ENCODE peak calls at places on chromosomes 3 and 15, in four cellular contexts. One of them, this sample, is unnamed.

GRCh38 chr15:89078831-89079810 is 9.1 kb upstream of the ABHD2 start:
- DNase-seq in GM03348: no peak
- DNase-seq in activated T-cell treated with anti-CD3 and anti-CD28 coated beads for 1 hour: no peak
- DNase-seq in activated gamma-delta T cell treated with Interleukin-2 at 50 U/mL for 16 hours: no peak
- DNase-seq in this sample: no peak

GRCh38 chr3:24521306-24522154 is 26.9 kb upstream of the THRB start:
- DNase-seq in activated gamma-delta T cell treated with Interleukin-2 at 50 U/mL for 16 hours: peak; percentile 3
- DNase-seq in GM03348: peak; percentile 82
- DNase-seq in activated T-cell treated with anti-CD3 and anti-CD28 coated beads for 1 hour: no peak
- DNase-seq in this sample: peak; percentile 11

GRCh38 chr3:148158210-148158609 is 539.5 kb upstream of the AGTR1 start:
- DNase-seq in activated gamma-delta T cell treated with Interleukin-2 at 50 U/mL for 16 hours: no peak
- DNase-seq in GM03348: peak; percentile 28
- DNase-seq in activated T-cell treated with anti-CD3 and anti-CD28 coated beads for 1 hour: no peak
- DNase-seq in this sample: no peak

GRCh38 chr3:144324061-144324460 is 352.4 kb downstream of the DIPK2A start:
- DNase-seq in GM03348: no peak
- DNase-seq in activated T-cell treated with anti-CD3 and anti-CD28 coated beads for 1 hour: no peak
- DNase-seq in activated gamma-delta T cell treated with Interleukin-2 at 50 U/mL for 16 hours: no peak
- DNase-seq in this sample: no peak

GRCh38 chr3:114745322-114746240 is 401.5 kb downstream of the ZBTB20 start:
- DNase-seq in GM03348: peak; percentile 73
- DNase-seq in activated gamma-delta T cell treated with Interleukin-2 at 50 U/mL for 16 hours: no peak
- DNase-seq in activated T-cell treated with anti-CD3 and anti-CD28 coated beads for 1 hour: no peak
- DNase-seq in this sample: no peak

GRCh38 chr3:149511040-149511626 is 36.6 kb downstream of the TM4SF4 start:
- DNase-seq in activated gamma-delta T cell treated with Interleukin-2 at 50 U/mL for 16 hours: no peak
- DNase-seq in activated T-cell treated with anti-CD3 and anti-CD28 coated beads for 1 hour: no peak
- DNase-seq in GM03348: no peak
- DNase-seq in this sample: no peak

GRCh38 chr15:81270781-81271491 is 53.0 kb downstream of the STARD5 start:
- DNase-seq in GM03348: no peak
- DNase-seq in activated gamma-delta T cell treated with Interleukin-2 at 50 U/mL for 16 hours: no peak
- DNase-seq in activated T-cell treated with anti-CD3 and anti-CD28 coated beads for 1 hour: no peak
- DNase-seq in this sample: no peak

GRCh38 chr3:14565791-14566588 is 25.8 kb upstream of the GRIP2 start:
- DNase-seq in GM03348: peak; percentile 30
- DNase-seq in activated T-cell treated with anti-CD3 and anti-CD28 coated beads for 1 hour: no peak
- DNase-seq in activated gamma-delta T cell treated with Interleukin-2 at 50 U/mL for 16 hours: no peak
- DNase-seq in this sample: peak; percentile 14

GRCh38 chr3:12507871-12508281 is 23.6 kb downstream of the TSEN2 start:
- DNase-seq in GM03348: peak; percentile 60
- DNase-seq in activated gamma-delta T cell treated with Interleukin-2 at 50 U/mL for 16 hours: no peak
- DNase-seq in activated T-cell treated with anti-CD3 and anti-CD28 coated beads for 1 hour: no peak
- DNase-seq in this sample: no peak

GRCh38 chr3:141410408-141410807 is 42.1 kb downstream of the ZBTB38 start:
- DNase-seq in activated gamma-delta T cell treated with Interleukin-2 at 50 U/mL for 16 hours: no peak
- DNase-seq in activated T-cell treated with anti-CD3 and anti-CD28 coated beads for 1 hour: no peak
- DNase-seq in GM03348: no peak
- DNase-seq in this sample: no peak

GRCh38 chr3:141981084-141981483 is 104.6 kb downstream of the ATP1B3 start:
- DNase-seq in activated gamma-delta T cell treated with Interleukin-2 at 50 U/mL for 16 hours: no peak
- DNase-seq in activated T-cell treated with anti-CD3 and anti-CD28 coated beads for 1 hour: no peak
- DNase-seq in GM03348: no peak
- DNase-seq in this sample: no peak

GRCh38 chr3:12296511-12296910 is 7.6 kb downstream of the PPARG start:
- DNase-seq in activated T-cell treated with anti-CD3 and anti-CD28 coated beads for 1 hour: no peak
- DNase-seq in GM03348: no peak
- DNase-seq in activated gamma-delta T cell treated with Interleukin-2 at 50 U/mL for 16 hours: no peak
- DNase-seq in this sample: no peak

GRCh38 chr3:194976813-194977322 is 291.2 kb downstream of the FAM43A start:
- DNase-seq in activated gamma-delta T cell treated with Interleukin-2 at 50 U/mL for 16 hours: no peak
- DNase-seq in activated T-cell treated with anti-CD3 and anti-CD28 coated beads for 1 hour: no peak
- DNase-seq in GM03348: no peak
- DNase-seq in this sample: no peak

GRCh38 chr3:24624938-24625681 is 130.5 kb upstream of the THRB start:
- DNase-seq in GM03348: no peak
- DNase-seq in activated gamma-delta T cell treated with Interleukin-2 at 50 U/mL for 16 hours: no peak
- DNase-seq in activated T-cell treated with anti-CD3 and anti-CD28 coated beads for 1 hour: no peak
- DNase-seq in this sample: no peak

GRCh38 chr3:3015472-3016089 is 94.6 kb downstream of the IL5RA start:
- DNase-seq in GM03348: no peak
- DNase-seq in activated T-cell treated with anti-CD3 and anti-CD28 coated beads for 1 hour: no peak
- DNase-seq in activated gamma-delta T cell treated with Interleukin-2 at 50 U/mL for 16 hours: no peak
- DNase-seq in this sample: no peak

GRCh38 chr3:63967675-63968611 is 55.4 kb downstream of the PSMD6 start:
- DNase-seq in activated gamma-delta T cell treated with Interleukin-2 at 50 U/mL for 16 hours: peak; percentile 32
- DNase-seq in GM03348: peak; percentile 25
- DNase-seq in activated T-cell treated with anti-CD3 and anti-CD28 coated beads for 1 hour: no peak
- DNase-seq in this sample: peak; percentile 73

GRCh38 chr3:28347374-28348285 is 891 bp upstream of the ZCWPW2 start:
- DNase-seq in activated T-cell treated with anti-CD3 and anti-CD28 coated beads for 1 hour: no peak
- DNase-seq in GM03348: peak; percentile 26
- DNase-seq in activated gamma-delta T cell treated with Interleukin-2 at 50 U/mL for 16 hours: no peak
- DNase-seq in this sample: no peak

GRCh38 chr3:18847583-18848197 is 300.6 kb upstream of the KCNH8 start:
- DNase-seq in activated gamma-delta T cell treated with Interleukin-2 at 50 U/mL for 16 hours: no peak
- DNase-seq in activated T-cell treated with anti-CD3 and anti-CD28 coated beads for 1 hour: no peak
- DNase-seq in GM03348: no peak
- DNase-seq in this sample: no peak

GRCh38 chr15:89383635-89384604 is 49.3 kb upstream of the POLG start:
- DNase-seq in activated T-cell treated with anti-CD3 and anti-CD28 coated beads for 1 hour: no peak
- DNase-seq in GM03348: no peak
- DNase-seq in activated gamma-delta T cell treated with Interleukin-2 at 50 U/mL for 16 hours: no peak
- DNase-seq in this sample: no peak

GRCh38 chr3:122382888-122383666 is at the start of gene MIX23:
- DNase-seq in GM03348: peak; percentile 90
- DNase-seq in activated gamma-delta T cell treated with Interleukin-2 at 50 U/mL for 16 hours: peak; percentile 81
- DNase-seq in activated T-cell treated with anti-CD3 and anti-CD28 coated beads for 1 hour: peak; percentile 69
- DNase-seq in this sample: peak; percentile 79

GRCh38 chr3:13121553-13122001 is 48.3 kb upstream of the IQSEC1 start:
- DNase-seq in activated gamma-delta T cell treated with Interleukin-2 at 50 U/mL for 16 hours: no peak
- DNase-seq in activated T-cell treated with anti-CD3 and anti-CD28 coated beads for 1 hour: no peak
- DNase-seq in GM03348: no peak
- DNase-seq in this sample: no peak

GRCh38 chr3:172033392-172033791 is 6.0 kb upstream of the FNDC3B start:
- DNase-seq in activated T-cell treated with anti-CD3 and anti-CD28 coated beads for 1 hour: no peak
- DNase-seq in activated gamma-delta T cell treated with Interleukin-2 at 50 U/mL for 16 hours: no peak
- DNase-seq in GM03348: no peak
- DNase-seq in this sample: no peak

GRCh38 chr3:9399746-9400145 is 2.3 kb downstream of the SETD5 start:
- DNase-seq in activated T-cell treated with anti-CD3 and anti-CD28 coated beads for 1 hour: no peak
- DNase-seq in activated gamma-delta T cell treated with Interleukin-2 at 50 U/mL for 16 hours: no peak
- DNase-seq in GM03348: peak; percentile 72
- DNase-seq in this sample: no peak

GRCh38 chr15:69577397-69577796 is 124.8 kb downstream of the RPLP1 start:
- DNase-seq in activated T-cell treated with anti-CD3 and anti-CD28 coated beads for 1 hour: no peak
- DNase-seq in activated gamma-delta T cell treated with Interleukin-2 at 50 U/mL for 16 hours: no peak
- DNase-seq in GM03348: no peak
- DNase-seq in this sample: no peak

GRCh38 chr3:40208251-40208650 is 101.3 kb upstream of the EIF1B start:
- DNase-seq in activated T-cell treated with anti-CD3 and anti-CD28 coated beads for 1 hour: no peak
- DNase-seq in GM03348: no peak
- DNase-seq in activated gamma-delta T cell treated with Interleukin-2 at 50 U/mL for 16 hours: no peak
- DNase-seq in this sample: no peak

GRCh38 chr3:59237121-59237520 is 187.3 kb upstream of the CFAP20DC start:
- DNase-seq in activated T-cell treated with anti-CD3 and anti-CD28 coated beads for 1 hour: no peak
- DNase-seq in activated gamma-delta T cell treated with Interleukin-2 at 50 U/mL for 16 hours: no peak
- DNase-seq in GM03348: peak; percentile 59
- DNase-seq in this sample: no peak

GRCh38 chr15:94086360-94086759 is 145.0 kb upstream of the MCTP2 start:
- DNase-seq in activated T-cell treated with anti-CD3 and anti-CD28 coated beads for 1 hour: no peak
- DNase-seq in activated gamma-delta T cell treated with Interleukin-2 at 50 U/mL for 16 hours: no peak
- DNase-seq in GM03348: peak; percentile 31
- DNase-seq in this sample: no peak

GRCh38 chr3:174333640-174334039 is 525.5 kb upstream of the NAALADL2 start:
- DNase-seq in activated gamma-delta T cell treated with Interleukin-2 at 50 U/mL for 16 hours: no peak
- DNase-seq in activated T-cell treated with anti-CD3 and anti-CD28 coated beads for 1 hour: no peak
- DNase-seq in GM03348: no peak
- DNase-seq in this sample: no peak

GRCh38 chr3:138317687-138318086 is 12.0 kb downstream of the NME9 start:
- DNase-seq in GM03348: no peak
- DNase-seq in activated T-cell treated with anti-CD3 and anti-CD28 coated beads for 1 hour: no peak
- DNase-seq in activated gamma-delta T cell treated with Interleukin-2 at 50 U/mL for 16 hours: no peak
- DNase-seq in this sample: no peak

GRCh38 chr3:25455316-25456232 is 27.5 kb downstream of the RARB start:
- DNase-seq in activated gamma-delta T cell treated with Interleukin-2 at 50 U/mL for 16 hours: no peak
- DNase-seq in GM03348: peak; percentile 55
- DNase-seq in activated T-cell treated with anti-CD3 and anti-CD28 coated beads for 1 hour: no peak
- DNase-seq in this sample: no peak

GRCh38 chr15:39406485-39406884 is 174.4 kb upstream of the THBS1 start:
- DNase-seq in activated gamma-delta T cell treated with Interleukin-2 at 50 U/mL for 16 hours: no peak
- DNase-seq in GM03348: no peak
- DNase-seq in activated T-cell treated with anti-CD3 and anti-CD28 coated beads for 1 hour: no peak
- DNase-seq in this sample: no peak

GRCh38 chr3:152073267-152073666 is 195.5 kb upstream of the MBNL1 start:
- DNase-seq in activated T-cell treated with anti-CD3 and anti-CD28 coated beads for 1 hour: no peak
- DNase-seq in activated gamma-delta T cell treated with Interleukin-2 at 50 U/mL for 16 hours: no peak
- DNase-seq in GM03348: peak; percentile 45
- DNase-seq in this sample: no peak

GRCh38 chr15:98799991-98800390 is 151.7 kb downstream of the IGF1R start:
- DNase-seq in activated T-cell treated with anti-CD3 and anti-CD28 coated beads for 1 hour: no peak
- DNase-seq in GM03348: no peak
- DNase-seq in activated gamma-delta T cell treated with Interleukin-2 at 50 U/mL for 16 hours: no peak
- DNase-seq in this sample: no peak

GRCh38 chr3:53145109-53146077 is 15.2 kb upstream of the RFT1 start:
- DNase-seq in activated gamma-delta T cell treated with Interleukin-2 at 50 U/mL for 16 hours: no peak
- DNase-seq in activated T-cell treated with anti-CD3 and anti-CD28 coated beads for 1 hour: no peak
- DNase-seq in GM03348: no peak
- DNase-seq in this sample: no peak

GRCh38 chr3:17384567-17385296 is 357.7 kb downstream of the TBC1D5 start:
- DNase-seq in activated gamma-delta T cell treated with Interleukin-2 at 50 U/mL for 16 hours: no peak
- DNase-seq in activated T-cell treated with anti-CD3 and anti-CD28 coated beads for 1 hour: no peak
- DNase-seq in GM03348: peak; percentile 25
- DNase-seq in this sample: no peak

GRCh38 chr3:19886404-19886803 is 47.6 kb downstream of the EFHB start:
- DNase-seq in activated T-cell treated with anti-CD3 and anti-CD28 coated beads for 1 hour: no peak
- DNase-seq in GM03348: no peak
- DNase-seq in activated gamma-delta T cell treated with Interleukin-2 at 50 U/mL for 16 hours: no peak
- DNase-seq in this sample: no peak

GRCh38 chr3:11944052-11944673 is 60.0 kb upstream of the SYN2 start:
- DNase-seq in activated T-cell treated with anti-CD3 and anti-CD28 coated beads for 1 hour: no peak
- DNase-seq in GM03348: peak; percentile 53
- DNase-seq in activated gamma-delta T cell treated with Interleukin-2 at 50 U/mL for 16 hours: no peak
- DNase-seq in this sample: no peak